ENCODE peak calls at places on chromosome 19, in six cellular contexts. I, K, X, Y, M and Z are unnamed samples.

GRCh38 chr19:17001603-17002183 is 24.9 kb downstream of the CPAMD8 start:
- DNase-seq in M (peak), Y (no peak), X (peak), K (no peak), I (no peak), Z (no peak)

GRCh38 chr19:27896091-27896490 is 1316.9 kb downstream of the UQCRFS1 start:
- DNase-seq in Y (no peak), M (no peak), K (no peak), X (no peak), I (no peak), Z (no peak)

GRCh38 chr19:16822648-16823047 is 6.5 kb upstream of the SIN3B start:
- DNase-seq in X (no peak), Y (no peak), M (no peak), K (no peak), I (no peak), Z (no peak)

GRCh38 chr19:15195987-15196682 is 4.7 kb downstream of the NOTCH3 start:
- DNase-seq in Y (no peak), K (no peak), X (no peak), I (peak), M (no peak), Z (no peak)

GRCh38 chr19:56350416-56351045 is 35.9 kb upstream of the ZSCAN5A start:
- DNase-seq in I (peak), M (no peak), K (no peak), Y (no peak), X (peak), Z (peak)

GRCh38 chr19:9039728-9040127 is 29.5 kb upstream of the MUC16 start:
- DNase-seq in M (no peak), Y (no peak), I (no peak), K (no peak), X (no peak), Z (no peak)

GRCh38 chr19:39401549-39402416 is 4.9 kb upstream of the ZFP36 start:
- DNase-seq in Y (no peak), I (peak), M (peak), X (peak), K (no peak), Z (no peak)

GRCh38 chr19:2014731-2015610 is 543 bp downstream of the BTBD2 start:
- DNase-seq in X (peak), M (peak), I (no peak), Y (peak), K (no peak), Z (peak)

GRCh38 chr19:10601999-10602329 is 14.9 kb upstream of the AP1M2 start:
- DNase-seq in I (no peak), K (no peak), Y (no peak), X (no peak), M (no peak), Z (no peak)

GRCh38 chr19:55437410-55437809 is 5.7 kb downstream of the SHISA7 start:
- DNase-seq in K (no peak), X (peak), I (no peak), M (no peak), Y (no peak), Z (peak)

GRCh38 chr19:47741544-47742125 is 3.7 kb upstream of the NOP53 start:
- DNase-seq in K (no peak), M (no peak), Y (no peak), I (no peak), X (no peak), Z (no peak)

GRCh38 chr19:40357655-40358054 is 9.2 kb downstream of the PLD3 start:
- DNase-seq in Y (no peak), M (no peak), K (no peak), X (no peak), I (no peak), Z (no peak)

GRCh38 chr19:38686530-38686888 is 39.1 kb downstream of the ACTN4 start:
- DNase-seq in Y (no peak), K (no peak), M (no peak), X (no peak), I (no peak), Z (no peak)

GRCh38 chr19:38151242-38151641 is 72.8 kb downstream of the DPF1 start:
- DNase-seq in I (no peak), X (no peak), Y (no peak), M (no peak), K (no peak), Z (no peak)

GRCh38 chr19:55500368-55500952 is 12.2 kb downstream of the SSC5D start:
- DNase-seq in I (no peak), M (no peak), K (no peak), Y (no peak), X (no peak), Z (no peak)

GRCh38 chr19:34186205-34186604 is 13.9 kb downstream of the LSM14A start:
- DNase-seq in K (no peak), M (no peak), X (no peak), Y (no peak), I (no peak), Z (no peak)

GRCh38 chr19:17524651-17525050 is 13.2 kb downstream of the PGLS start:
- DNase-seq in K (no peak), I (no peak), M (no peak), X (no peak), Y (no peak), Z (no peak)

GRCh38 chr19:27865927-27866777 is 1346.8 kb downstream of the UQCRFS1 start:
- DNase-seq in Y (no peak), X (no peak), I (no peak), K (no peak), M (no peak), Z (no peak)

GRCh38 chr19:6536138-6536671 is 5.4 kb downstream of the TNFSF9 start:
- DNase-seq in X (peak), K (no peak), I (peak), M (peak), Y (peak), Z (no peak)

GRCh38 chr19:5143471-5144411 is 174.8 kb downstream of the KDM4B start:
- DNase-seq in M (peak), X (peak), Y (no peak), I (no peak), K (no peak), Z (no peak)
- TF ChIP-seq POLR2A in M (no peak), X (no peak), Y (no peak), I (no peak), K (no peak), Z (no peak)

GRCh38 chr19:29807178-29807577 is 4.6 kb upstream of the CCNE1 start:
- DNase-seq in M (peak), Y (no peak), I (no peak), X (no peak), K (no peak), Z (no peak)

GRCh38 chr19:29805026-29805925 is 6.5 kb upstream of the CCNE1 start:
- DNase-seq in M (peak), Y (no peak), X (no peak), I (no peak), K (no peak), Z (peak)

GRCh38 chr19:29807870-29808405 is 3.9 kb upstream of the CCNE1 start:
- DNase-seq in I (no peak), X (no peak), M (peak), Y (no peak), K (no peak), Z (no peak)

GRCh38 chr19:29804493-29804892 is 7.3 kb upstream of the CCNE1 start:
- DNase-seq in K (no peak), Y (peak), M (no peak), I (no peak), X (no peak), Z (no peak)

DNA sequence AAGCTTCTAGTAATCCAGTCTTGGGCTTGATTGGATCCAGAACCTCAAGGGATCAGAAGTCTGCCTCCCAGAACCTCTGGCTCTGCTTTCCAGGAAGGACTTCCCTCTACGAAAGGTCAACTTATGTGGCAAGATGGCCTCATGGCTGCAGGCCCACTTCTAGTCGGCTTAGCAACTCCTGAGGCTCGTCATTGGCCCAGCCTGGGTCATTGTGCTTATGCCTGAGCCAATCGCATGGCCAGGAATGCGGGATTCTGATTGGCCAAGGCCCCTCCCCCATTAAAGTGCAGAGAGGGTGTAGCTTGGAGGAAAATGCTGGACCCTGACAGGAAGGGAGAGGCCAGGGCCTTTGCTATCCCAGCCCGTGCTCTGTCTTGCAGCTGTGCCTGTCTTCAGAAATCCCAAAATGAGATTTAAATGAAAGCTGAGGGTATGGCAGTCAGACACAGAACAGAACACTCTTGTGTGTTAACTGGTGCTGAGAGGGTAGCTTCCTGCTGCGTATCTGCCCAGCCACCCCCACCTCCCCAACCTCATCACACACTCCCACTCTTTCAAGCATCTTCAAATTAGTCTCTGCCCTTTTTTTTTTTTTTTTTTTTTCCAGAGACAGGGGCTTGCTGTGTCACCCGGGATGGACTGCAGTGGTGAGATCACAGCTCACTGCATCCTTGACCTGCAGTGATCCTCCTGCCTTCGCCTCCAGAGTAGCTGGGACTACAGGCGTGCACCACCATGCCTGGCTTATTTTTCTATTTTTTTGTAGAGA is 5.5 kb upstream of the CCNE1 start:
- DNase-seq in I (no peak), X (peak), K (no peak), Y (no peak), M (peak), Z (no peak)
- TF ChIP-seq POLR2A in I (no peak), X (no peak), K (no peak), Y (no peak), M (no peak), Z (no peak)

GRCh38 chr19:35545855-35546381 is 492 bp downstream of the TMEM147 start:
- DNase-seq in Y (peak), M (peak), I (no peak), X (peak), K (no peak), Z (peak)

GRCh38 chr19:35544110-35544802 is 1.2 kb upstream of the TMEM147 start:
- DNase-seq in X (no peak), Y (no peak), K (no peak), I (no peak), M (no peak), Z (no peak)

GRCh38 chr19:35546532-35546931 is 1.1 kb downstream of the TMEM147 start:
- DNase-seq in M (no peak), Y (no peak), I (no peak), K (no peak), X (no peak), Z (no peak)

GRCh38 chr19:35543280-35544109 is 1.9 kb upstream of the TMEM147 start:
- DNase-seq in K (no peak), Y (no peak), I (no peak), M (no peak), X (no peak), Z (no peak)

DNA sequence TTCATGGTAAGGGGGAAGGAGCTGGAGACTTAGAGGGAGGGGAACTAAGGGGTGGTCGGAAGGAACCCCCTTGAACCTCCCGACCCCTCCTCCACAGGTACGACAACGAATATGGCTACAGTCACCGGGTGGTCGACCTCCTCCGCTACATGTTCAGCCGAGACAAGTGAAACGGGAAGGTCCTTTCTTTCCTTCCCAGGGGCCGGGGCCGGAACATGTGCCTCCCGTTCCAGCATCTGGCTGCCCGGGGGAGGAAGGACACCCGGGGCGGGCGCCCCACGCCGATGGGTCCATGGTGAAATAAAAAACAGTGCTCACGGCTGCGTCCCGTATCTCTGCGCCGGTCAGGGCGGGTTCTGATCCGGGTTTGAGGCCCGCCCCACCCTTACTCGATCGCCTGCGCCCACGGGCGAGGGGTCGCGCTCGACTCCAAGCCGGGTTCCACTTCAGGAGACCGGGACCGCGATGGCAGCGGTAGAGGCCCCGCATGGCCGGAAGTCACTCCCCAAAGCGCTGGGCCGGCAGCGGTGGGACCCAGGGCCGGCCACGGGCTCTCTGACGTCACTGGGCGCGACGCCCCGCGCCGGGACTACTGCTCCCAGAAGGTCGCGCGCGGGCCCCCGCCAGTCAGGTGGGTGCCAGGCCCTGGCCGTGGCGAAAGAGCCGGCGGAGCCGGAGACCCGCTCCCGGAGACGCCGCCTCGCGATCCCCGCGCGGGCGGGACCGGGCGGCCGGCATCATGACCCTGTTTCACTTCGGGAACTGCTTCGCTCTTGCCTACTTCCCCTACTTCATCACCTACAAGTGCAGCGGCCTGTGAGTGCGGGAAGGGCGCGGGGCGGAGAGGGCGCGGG is at the start of gene TMEM147:
- DNase-seq in Y (peak), M (peak), X (peak), K (peak), I (peak), Z (peak)
- TF ChIP-seq POLR2A in Y (peak), M (no peak), X (peak), K (peak), I (no peak), Z (peak)

GRCh38 chr19:36915992-36916830 is at the start of the genes ZNF568 and ZNF829:
- DNase-seq in M (peak), I (peak), Y (peak), K (peak), X (peak), Z (peak)
- TF ChIP-seq POLR2A in M (no peak), I (no peak), Y (peak), K (no peak), X (no peak), Z (peak)

GRCh38 chr19:43667524-43668405 is 2.2 kb downstream of the PLAUR start:
- DNase-seq in X (no peak), I (peak), M (peak), K (no peak), Y (no peak), Z (no peak)
- TF ChIP-seq POLR2A in X (no peak), I (no peak), M (no peak), K (no peak), Y (no peak), Z (no peak)

DNA sequence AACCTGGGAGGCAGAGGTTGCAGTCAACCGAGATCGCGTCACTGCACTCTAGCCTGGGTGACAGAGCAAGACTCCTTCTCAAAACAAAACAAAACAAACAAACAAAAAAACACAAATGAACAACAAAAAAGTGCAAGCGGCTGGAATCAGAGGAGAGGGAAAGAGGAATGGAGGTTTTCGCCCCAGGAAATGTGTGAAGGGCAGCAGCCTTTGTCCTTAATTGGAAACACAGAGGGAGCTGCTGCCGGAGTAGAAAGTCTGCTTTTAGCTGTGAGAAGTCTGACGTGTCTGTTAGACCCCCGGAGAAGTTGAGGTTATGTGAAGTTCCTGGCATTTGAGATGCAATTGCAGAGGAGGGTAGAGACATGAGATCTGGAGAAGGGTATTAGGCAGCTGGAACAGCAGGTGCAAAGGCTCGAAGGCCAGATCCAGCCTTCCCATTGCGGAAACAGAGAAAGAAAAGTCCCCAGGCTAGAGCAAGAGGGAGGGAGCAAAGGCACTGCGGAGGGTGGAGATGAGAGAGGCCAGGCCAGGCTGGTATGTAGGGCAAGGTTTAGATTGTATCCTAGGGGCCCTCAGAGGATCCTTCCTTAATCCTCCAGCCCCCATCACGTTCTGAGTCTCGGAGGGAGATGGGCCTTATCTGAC is 475 bp downstream of the TMIGD2 start:
- DNase-seq in X (no peak), K (no peak), M (no peak), I (no peak), Y (no peak), Z (no peak)
- TF ChIP-seq POLR2A in X (no peak), K (no peak), M (no peak), I (no peak), Y (no peak), Z (no peak)

DNA sequence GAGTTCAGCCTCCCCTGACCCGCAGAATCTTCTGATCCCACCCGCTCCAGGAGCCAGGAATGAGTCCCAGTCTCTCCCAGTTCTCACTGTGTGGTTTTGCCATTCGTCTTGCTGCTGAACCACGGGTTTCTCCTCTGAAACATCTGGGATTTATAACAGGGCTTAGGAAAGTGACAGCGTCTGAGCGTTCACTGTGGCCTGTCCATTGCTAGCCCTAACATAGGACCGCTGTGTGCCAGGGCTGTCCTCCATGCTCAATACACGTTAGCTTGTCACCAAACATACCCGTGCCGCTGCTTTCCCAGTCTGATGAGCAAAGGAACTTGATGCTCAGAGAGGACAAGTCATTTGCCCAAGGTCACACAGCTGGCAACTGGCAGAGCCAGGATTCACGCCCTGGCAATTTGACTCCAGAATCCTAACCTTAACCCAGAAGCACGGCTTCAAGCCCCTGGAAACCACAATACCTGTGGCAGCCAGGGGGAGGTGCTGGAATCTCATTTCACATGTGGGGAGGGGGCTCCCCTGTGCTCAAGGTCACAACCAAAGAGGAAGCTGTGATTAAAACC is 1.1 kb upstream of the APOE start:
- DNase-seq in K (no peak), Y (no peak), X (peak), I (no peak), M (no peak), Z (no peak)
- TF ChIP-seq POLR2A in K (no peak), Y (peak), X (no peak), I (no peak), M (no peak), Z (no peak)

GRCh38 chr19:13112555-13112954 is 4.0 kb downstream of the TRMT1 start:
- DNase-seq in K (no peak), M (no peak), I (no peak), X (no peak), Y (no peak), Z (no peak)
- TF ChIP-seq POLR2A in K (no peak), M (no peak), I (no peak), X (no peak), Y (no peak), Z (no peak)

GRCh38 chr19:49876422-49877019 is 634 bp downstream of the AKT1S1 start:
- DNase-seq in X (peak), K (peak), I (peak), M (peak), Y (no peak), Z (peak)
- TF ChIP-seq POLR2A in X (no peak), K (no peak), I (no peak), M (peak), Y (peak), Z (peak)

GRCh38 chr19:11798391-11799296 is at the start of gene ZNF491:
- DNase-seq in I (peak), Y (peak), X (peak), M (peak), K (peak), Z (peak)
- TF ChIP-seq POLR2A in I (no peak), Y (peak), X (no peak), M (no peak), K (peak), Z (peak)